ENCODE peak calls at places on chromosome 17, in five cellular contexts. X is OCI-LY7; V is WERI-Rb-1; J is CD8-positive, alpha-beta T cell; U is astrocyte of the cerebellum. P is an unnamed sample.

GRCh38 chr17:35871415-35871814 is 2.7 kb upstream of the HEATR9 start:
- DNase-seq in X (peak; percentile 25), V (peak; percentile 63), J (no peak), U (no peak), P (no peak)

GRCh38 chr17:9170822-9171221 is 149.5 kb downstream of the NTN1 start:
- DNase-seq in X (no peak), V (peak; percentile 26), J (no peak), U (no peak), P (no peak)

GRCh38 chr17:50584116-50584515 is 23.6 kb downstream of the CACNA1G start:
- DNase-seq in X (no peak), V (no peak), J (no peak), U (no peak), P (no peak)

GRCh38 chr17:8120520-8121443 is 2.5 kb upstream of the ALOXE3 start:
- DNase-seq in X (peak; percentile 81), V (peak; percentile 85), J (peak; percentile 40), U (no peak), P (peak; percentile 76)

GRCh38 chr17:60168654-60169053 is 18.9 kb downstream of the CA4 start:
- DNase-seq in X (no peak), V (no peak), J (no peak), U (no peak), P (no peak)

GRCh38 chr17:35372846-35373531 is 432 bp downstream of the SLFN11 start:
- DNase-seq in X (no peak), V (no peak), J (no peak), U (no peak), P (peak; percentile 29)

GRCh38 chr17:8900626-8901585 is 33.4 kb upstream of the PIK3R6 start:
- DNase-seq in X (no peak), V (no peak), J (no peak), U (no peak), P (no peak)

GRCh38 chr17:65261682-65262636 is 124.8 kb downstream of the RGS9 start:
- DNase-seq in X (no peak), V (no peak), J (no peak), U (no peak), P (no peak)

GRCh38 chr17:15398291-15398690 is 56.9 kb upstream of the TEKT3 start:
- DNase-seq in X (no peak), V (no peak), J (no peak), U (peak; percentile 51), P (no peak)

GRCh38 chr17:8176197-8176940 is at the start of gene TMEM107:
- DNase-seq in X (peak; percentile 91), V (peak; percentile 91), J (peak; percentile 83), U (no peak), P (peak; percentile 85)

GRCh38 chr17:78899361-78900260 is 3.4 kb downstream of the CEP295NL start:
- DNase-seq in X (no peak), V (no peak), J (no peak), U (no peak), P (no peak)

GRCh38 chr17:73281926-73282325 is 20.2 kb upstream of the CPSF4L start:
- DNase-seq in X (no peak), V (no peak), J (no peak), U (no peak), P (peak; percentile 82)

GRCh38 chr17:64504769-64505319 is 1.2 kb downstream of the DDX5 start:
- DNase-seq in X (no peak), V (no peak), J (no peak), U (no peak), P (no peak)

GRCh38 chr17:16072031-16072430 is 72.4 kb downstream of the TTC19 start:
- DNase-seq in X (no peak), V (no peak), J (no peak), U (no peak), P (no peak)

GRCh38 chr17:59409336-59410048 is 78.0 kb downstream of the YPEL2 start:
- DNase-seq in X (no peak), V (no peak), J (no peak), U (no peak), P (no peak)

GRCh38 chr17:38883592-38884526 is 14.0 kb downstream of the LASP1 start:
- DNase-seq in X (no peak), V (no peak), J (no peak), U (peak; percentile 74), P (no peak)

GRCh38 chr17:39196820-39197331 is 593 bp downstream of the CACNB1 start:
- DNase-seq in X (peak; percentile 62), V (peak; percentile 31), J (no peak), U (no peak), P (peak; percentile 64)

GRCh38 chr17:199195-199604 is 17.8 kb upstream of the DOC2B start:
- DNase-seq in X (no peak), V (no peak), J (no peak), U (no peak), P (no peak)

GRCh38 chr17:78838574-78839005 is 2.0 kb downstream of the USP36 start:
- DNase-seq in X (no peak), V (no peak), J (no peak), U (no peak), P (no peak)

GRCh38 chr17:16080366-16080765 is 80.7 kb downstream of the TTC19 start:
- DNase-seq in X (no peak), V (no peak), J (no peak), U (no peak), P (no peak)

GRCh38 chr17:15917439-15918027 is 27.4 kb upstream of the ADORA2B start:
- DNase-seq in X (no peak), V (no peak), J (no peak), U (no peak), P (no peak)

GRCh38 chr17:55451203-55451641 is 29.6 kb upstream of the MMD start:
- DNase-seq in X (no peak), V (no peak), J (no peak), U (no peak), P (no peak)

GRCh38 chr17:72614871-72615626 is 477.4 kb downstream of the SLC39A11 start:
- DNase-seq in X (no peak), V (no peak), J (no peak), U (no peak), P (no peak)

GRCh38 chr17:44878627-44879221 is 20.5 kb downstream of the EFTUD2 start:
- DNase-seq in X (peak; percentile 50), V (peak; percentile 39), J (no peak), U (no peak), P (peak; percentile 43)

GRCh38 chr17:43858201-43858600 is 11.2 kb downstream of the CD300LG start:
- DNase-seq in X (no peak), V (no peak), J (no peak), U (no peak), P (no peak)

GRCh38 chr17:48054238-48055185 is 6.4 kb downstream of the NFE2L1 start:
- DNase-seq in X (no peak), V (peak; percentile 95), J (no peak), U (peak; percentile 47), P (peak; percentile 12)

GRCh38 chr17:64497565-64498035 is 746 bp upstream of the POLG2 start:
- DNase-seq in X (no peak), V (no peak), J (no peak), U (no peak), P (no peak)

DNA sequence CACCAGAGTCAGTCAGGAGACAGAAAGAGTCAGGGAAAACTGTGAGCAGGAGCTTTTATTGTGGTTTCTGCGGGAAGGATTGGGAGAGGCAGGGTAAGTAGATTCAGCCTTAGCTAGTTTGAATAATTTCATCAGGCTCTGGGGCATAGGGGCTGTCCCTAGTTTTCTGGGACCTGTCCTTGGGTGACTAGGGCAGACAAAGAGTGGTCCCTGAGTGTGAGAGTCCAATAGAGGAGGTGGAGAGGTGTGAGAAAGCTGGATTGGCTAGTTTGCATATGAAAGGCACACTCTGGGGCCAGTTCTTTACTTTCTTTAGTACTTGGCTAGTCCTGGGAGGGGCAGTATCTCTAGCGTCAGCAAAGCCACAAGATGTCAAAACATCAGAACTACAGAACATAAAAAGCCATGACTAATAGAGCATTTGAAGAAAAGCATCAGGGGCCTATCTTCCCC is 255.6 kb downstream of the HS3ST3A1 start:
- DNase-seq in X (no peak), V (no peak), J (no peak), U (peak; percentile 92), P (no peak)
- TF ChIP-seq CTCF in X (no peak), V (no peak), J (no peak), U (peak; percentile 0), P (no peak)

GRCh38 chr17:75764417-75764710 is 628 bp downstream of the GALK1 start:
- DNase-seq in X (no peak), V (no peak), J (no peak), U (no peak), P (no peak)

GRCh38 chr17:75763613-75764416 is 1.2 kb downstream of the GALK1 start:
- DNase-seq in X (no peak), V (no peak), J (no peak), U (no peak), P (no peak)

GRCh38 chr17:75763269-75763607 is 1.8 kb downstream of the GALK1 start:
- DNase-seq in X (no peak), V (no peak), J (no peak), U (no peak), P (no peak)

GRCh38 chr17:75765981-75766380 is 989 bp upstream of the GALK1 start:
- DNase-seq in X (no peak), V (no peak), J (no peak), U (no peak), P (no peak)

DNA sequence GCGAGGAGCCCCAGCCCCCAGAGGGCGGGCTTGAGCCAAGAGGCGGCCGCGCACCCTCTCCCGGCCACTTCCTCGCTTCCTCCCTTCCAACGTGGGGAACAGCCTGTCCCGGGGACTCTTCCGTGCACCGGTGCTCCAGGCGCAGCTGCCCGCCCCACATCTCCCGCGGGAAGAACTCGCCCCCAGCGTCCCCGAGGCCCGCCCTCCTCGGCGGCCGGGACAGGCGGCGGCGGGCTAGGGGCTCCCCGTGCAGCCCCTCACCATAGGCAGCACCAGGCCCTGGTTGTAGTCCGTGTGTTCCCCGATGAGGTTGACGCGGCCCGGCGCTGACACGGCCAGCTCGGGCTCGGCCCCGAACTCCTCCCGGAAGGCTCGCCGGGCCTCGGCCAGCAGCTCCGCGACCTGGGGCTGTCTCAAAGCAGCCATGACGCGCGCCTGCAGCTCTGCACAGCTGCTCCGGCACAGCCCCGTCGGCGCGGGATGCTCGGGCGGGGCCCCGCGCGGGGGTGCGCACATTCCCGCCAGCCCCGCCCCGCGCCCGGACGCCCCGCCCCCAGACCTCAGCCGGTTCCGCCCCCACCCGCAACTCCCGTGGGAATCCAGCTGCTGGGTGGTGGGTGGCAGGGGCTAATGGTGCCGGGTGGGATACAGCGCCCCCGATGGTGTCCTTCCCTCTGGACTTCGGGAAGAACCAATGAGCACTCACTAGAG is at the start of gene GALK1:
- DNase-seq in X (peak; percentile 91), V (peak; percentile 75), J (peak; percentile 62), U (no peak), P (peak; percentile 93)
- TF ChIP-seq CTCF in X (peak; percentile 48), V (peak; percentile 78), J (peak; percentile 40), U (peak; percentile 49), P (peak; percentile 68)

GRCh38 chr17:30997842-30998241 is 27.0 kb downstream of the RNF135 start:
- DNase-seq in X (no peak), V (no peak), J (no peak), U (no peak), P (no peak)

GRCh38 chr17:30995347-30995746 is 24.5 kb downstream of the RNF135 start:
- DNase-seq in X (no peak), V (no peak), J (no peak), U (no peak), P (no peak)

GRCh38 chr17:30992551-30992950 is 21.7 kb downstream of the RNF135 start:
- DNase-seq in X (no peak), V (no peak), J (no peak), U (no peak), P (no peak)

GRCh38 chr17:30997270-30997669 is 26.4 kb downstream of the RNF135 start:
- DNase-seq in X (no peak), V (no peak), J (no peak), U (no peak), P (no peak)

GRCh38 chr17:30996481-30996880 is 25.6 kb downstream of the RNF135 start:
- DNase-seq in X (no peak), V (no peak), J (no peak), U (no peak), P (no peak)
- TF ChIP-seq CTCF in X (no peak), V (no peak), J (no peak), U (no peak), P (no peak)

GRCh38 chr17:77312786-77313599 is 172.2 kb downstream of the SEC14L1 start:
- DNase-seq in X (no peak), V (no peak), J (no peak), U (peak; percentile 87), P (no peak)
- TF ChIP-seq CTCF in X (no peak), V (no peak), J (no peak), U (no peak), P (no peak)

P was measured in GM13977.